ENCODE peak calls at places on chromosomes 16 and 17, in four cellular contexts. One of them, this sample, is unnamed.

GRCh38 chr17:8880466-8880865 is 13.0 kb upstream of the PIK3R6 start:
- DNase-seq in kidney epithelial cell: no peak
- DNase-seq in adrenal gland: no peak
- DNase-seq in stomach: no peak
- DNase-seq in this sample: no peak

GRCh38 chr16:74742051-74742481 is 32.6 kb downstream of the FA2H start:
- DNase-seq in adrenal gland: no peak
- DNase-seq in stomach: no peak
- DNase-seq in kidney epithelial cell: no peak
- DNase-seq in this sample: no peak

GRCh38 chr17:64073771-64074703 is 53.6 kb upstream of the ICAM2 start:
- DNase-seq in stomach: no peak
- DNase-seq in kidney epithelial cell: no peak
- DNase-seq in adrenal gland: no peak
- DNase-seq in this sample: no peak

GRCh38 chr17:30477758-30478115 is 529 bp downstream of the GOSR1 start:
- DNase-seq in kidney epithelial cell: no peak
- DNase-seq in stomach: no peak
- DNase-seq in adrenal gland: no peak
- DNase-seq in this sample: no peak

GRCh38 chr17:979539-980405 is at the start of gene NXN:
- DNase-seq in adrenal gland: peak; percentile 88
- DNase-seq in kidney epithelial cell: no peak
- DNase-seq in stomach: peak; percentile 91
- DNase-seq in this sample: peak; percentile 82

GRCh38 chr17:32731556-32732295 is 145.2 kb downstream of the MYO1D start:
- DNase-seq in adrenal gland: no peak
- DNase-seq in kidney epithelial cell: no peak
- DNase-seq in stomach: no peak
- DNase-seq in this sample: no peak

GRCh38 chr17:83083368-83084201 is 4.2 kb downstream of the METRNL start:
- DNase-seq in kidney epithelial cell: peak; percentile 73
- DNase-seq in adrenal gland: no peak
- DNase-seq in stomach: no peak
- DNase-seq in this sample: peak; percentile 53

GRCh38 chr17:55303701-55304145 is 39.0 kb downstream of the HLF start:
- DNase-seq in stomach: no peak
- DNase-seq in adrenal gland: no peak
- DNase-seq in kidney epithelial cell: no peak
- DNase-seq in this sample: no peak

GRCh38 chr16:3980311-3981111 is 100.0 kb upstream of the CREBBP start:
- DNase-seq in stomach: no peak
- DNase-seq in adrenal gland: no peak
- DNase-seq in kidney epithelial cell: no peak
- DNase-seq in this sample: no peak

GRCh38 chr16:81900014-81900413 is 111.3 kb downstream of the SDR42E1 start:
- DNase-seq in stomach: no peak
- DNase-seq in adrenal gland: no peak
- DNase-seq in kidney epithelial cell: no peak
- DNase-seq in this sample: no peak

GRCh38 chr16:11309895-11310633 is 28.9 kb upstream of the PRM1 start:
- DNase-seq in kidney epithelial cell: no peak
- DNase-seq in adrenal gland: no peak
- DNase-seq in stomach: no peak
- DNase-seq in this sample: no peak

GRCh38 chr17:29112780-29113295 is 67.4 kb downstream of the MYO18A start:
- DNase-seq in kidney epithelial cell: no peak
- DNase-seq in stomach: peak; percentile 28
- DNase-seq in adrenal gland: no peak
- DNase-seq in this sample: no peak

GRCh38 chr17:18257747-18258355 is 687 bp downstream of the FLII start:
- DNase-seq in adrenal gland: peak; percentile 90
- DNase-seq in stomach: peak; percentile 75
- DNase-seq in kidney epithelial cell: no peak
- DNase-seq in this sample: peak; percentile 66
- TF ChIP-seq CTCF in adrenal gland: no peak
- TF ChIP-seq CTCF in stomach: no peak
- TF ChIP-seq CTCF in kidney epithelial cell: peak; percentile 16
- TF ChIP-seq CTCF in this sample: no peak

GRCh38 chr16:73036074-73036826 is 11.7 kb downstream of the ZFHX3 start:
- DNase-seq in stomach: no peak
- DNase-seq in kidney epithelial cell: no peak
- DNase-seq in adrenal gland: no peak
- DNase-seq in this sample: peak; percentile 50
- TF ChIP-seq CTCF in stomach: no peak
- TF ChIP-seq CTCF in kidney epithelial cell: no peak
- TF ChIP-seq CTCF in adrenal gland: no peak
- TF ChIP-seq CTCF in this sample: no peak

DNA sequence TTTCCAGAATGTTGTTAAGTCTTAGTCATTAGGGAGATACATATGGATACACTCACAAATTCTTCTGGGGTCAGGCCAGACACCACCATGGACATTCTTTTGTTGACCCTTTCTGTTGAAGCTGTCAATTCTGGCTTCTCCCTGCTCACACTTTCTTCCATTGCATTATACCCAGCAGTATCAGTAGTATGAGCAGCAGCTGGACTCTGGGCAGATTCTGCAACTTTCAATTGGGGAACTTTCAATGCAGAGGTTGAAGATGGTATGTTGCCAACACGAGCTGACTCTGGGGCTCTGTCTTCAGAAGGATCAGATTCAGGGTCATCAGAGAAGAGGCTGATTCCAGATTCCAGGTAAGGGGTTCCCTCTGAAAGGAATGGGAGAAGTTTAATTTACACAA is 45.8 kb downstream of the RND2 start:
- DNase-seq in kidney epithelial cell: no peak
- DNase-seq in adrenal gland: no peak
- DNase-seq in stomach: no peak
- DNase-seq in this sample: no peak
- TF ChIP-seq CTCF in kidney epithelial cell: no peak
- TF ChIP-seq CTCF in adrenal gland: no peak
- TF ChIP-seq CTCF in stomach: no peak
- TF ChIP-seq CTCF in this sample: no peak

DNA sequence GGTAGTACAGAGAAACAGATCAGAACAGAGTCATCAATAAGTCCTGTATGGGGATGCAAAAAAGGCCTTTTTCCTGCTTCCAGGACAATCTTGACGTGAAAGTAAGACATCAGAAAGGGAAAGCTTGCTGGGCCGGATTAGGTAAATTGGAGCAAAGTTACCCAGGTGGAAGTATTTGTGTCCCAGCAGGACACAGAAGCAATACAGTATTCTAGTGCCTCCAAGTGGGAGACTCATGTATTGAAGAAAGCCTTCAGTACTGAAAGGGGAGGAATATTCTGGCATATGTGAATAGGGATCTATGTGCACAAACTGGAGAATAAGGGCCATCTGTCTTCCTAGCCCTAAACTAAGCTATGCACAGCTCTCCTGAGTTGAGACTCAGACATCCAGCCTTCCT is 327.2 kb upstream of the CDH8 start:
- DNase-seq in adrenal gland: no peak
- DNase-seq in stomach: no peak
- DNase-seq in kidney epithelial cell: no peak
- DNase-seq in this sample: no peak
- TF ChIP-seq CTCF in adrenal gland: no peak
- TF ChIP-seq CTCF in stomach: no peak
- TF ChIP-seq CTCF in kidney epithelial cell: no peak
- TF ChIP-seq CTCF in this sample: no peak

GRCh38 chr17:49603720-49604119 is 28.0 kb downstream of the NXPH3 start:
- DNase-seq in stomach: no peak
- DNase-seq in adrenal gland: no peak
- DNase-seq in kidney epithelial cell: no peak
- DNase-seq in this sample: no peak
- TF ChIP-seq CTCF in stomach: no peak
- TF ChIP-seq CTCF in adrenal gland: peak; percentile 37
- TF ChIP-seq CTCF in kidney epithelial cell: no peak
- TF ChIP-seq CTCF in this sample: no peak

GRCh38 chr17:7014261-7014994 is 2.0 kb downstream of the RNASEK start:
- DNase-seq in stomach: peak; percentile 99
- DNase-seq in kidney epithelial cell: peak; percentile 75
- DNase-seq in adrenal gland: peak; percentile 99
- DNase-seq in this sample: peak; percentile 93
- TF ChIP-seq CTCF in stomach: peak; percentile 55
- TF ChIP-seq CTCF in kidney epithelial cell: peak; percentile 34
- TF ChIP-seq CTCF in adrenal gland: peak; percentile 83
- TF ChIP-seq CTCF in this sample: peak; percentile 47

DNA sequence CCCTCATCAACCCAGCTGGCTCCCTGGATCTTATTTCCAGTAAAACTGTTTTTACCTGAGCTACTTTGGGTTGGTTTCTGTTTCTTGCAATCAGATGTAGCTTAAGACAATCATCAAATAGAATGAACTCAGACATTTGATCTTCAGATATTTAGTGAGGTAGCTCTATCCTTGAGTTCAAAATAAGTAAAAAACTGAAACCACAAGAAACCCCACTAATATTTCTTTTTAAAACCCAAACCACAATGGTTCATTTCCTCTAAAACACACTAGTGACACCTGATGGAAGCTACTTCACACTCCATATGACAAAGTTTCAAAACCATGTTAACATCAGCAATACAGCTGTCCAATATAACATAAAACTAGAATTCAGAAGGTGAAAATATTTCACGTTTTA is 37.8 kb downstream of the CACNG1 start:
- DNase-seq in adrenal gland: no peak
- DNase-seq in kidney epithelial cell: no peak
- DNase-seq in stomach: no peak
- DNase-seq in this sample: no peak
- TF ChIP-seq CTCF in adrenal gland: no peak
- TF ChIP-seq CTCF in kidney epithelial cell: no peak
- TF ChIP-seq CTCF in stomach: no peak
- TF ChIP-seq CTCF in this sample: no peak

GRCh38 chr16:56311208-56312027 is 113.9 kb downstream of the AMFR start:
- DNase-seq in kidney epithelial cell: no peak
- DNase-seq in stomach: no peak
- DNase-seq in adrenal gland: no peak
- DNase-seq in this sample: no peak
- TF ChIP-seq CTCF in kidney epithelial cell: peak; percentile 14
- TF ChIP-seq CTCF in stomach: no peak
- TF ChIP-seq CTCF in adrenal gland: no peak
- TF ChIP-seq CTCF in this sample: no peak

DNA sequence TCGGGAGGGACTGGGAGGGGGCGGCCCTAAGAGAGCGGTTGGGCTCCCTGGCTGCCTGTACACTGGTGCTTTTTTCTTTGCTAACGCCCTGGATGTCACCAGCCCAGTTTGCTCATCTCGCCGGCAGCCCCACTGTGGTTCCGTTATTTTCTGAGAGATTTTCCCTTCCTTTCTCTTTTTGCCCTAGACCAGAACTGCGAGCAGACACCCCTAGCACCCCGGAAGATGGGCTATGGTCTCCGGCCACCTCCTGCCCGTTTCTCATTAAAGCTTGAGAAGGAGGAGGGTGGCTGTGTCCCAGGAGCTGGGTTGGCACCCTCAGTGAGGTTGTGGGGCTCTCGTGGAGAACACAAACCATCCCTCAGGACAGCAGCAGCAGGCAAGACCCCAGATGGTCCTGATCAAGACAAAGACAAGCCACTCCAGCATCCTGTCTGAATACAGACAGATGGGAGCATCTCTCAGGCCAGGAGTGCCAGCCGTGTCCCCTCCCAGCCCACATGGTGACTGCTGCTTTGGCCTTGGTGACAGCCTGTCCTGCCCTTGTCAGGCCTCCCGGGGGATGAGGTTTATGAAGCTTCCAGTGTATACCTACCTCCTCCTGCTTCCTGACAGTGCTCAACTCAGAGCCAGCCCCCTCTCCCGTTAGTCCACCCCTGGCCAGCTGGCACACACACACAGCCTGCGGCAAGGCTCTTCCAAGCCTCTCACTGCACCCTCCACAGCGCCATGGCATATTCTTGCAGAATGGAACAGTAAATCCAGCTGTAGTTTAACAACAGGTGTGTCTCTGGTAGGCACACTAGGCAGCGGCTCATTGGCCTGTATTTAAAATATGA is 77.2 kb downstream of the KCNJ12 start:
- DNase-seq in adrenal gland: no peak
- DNase-seq in stomach: no peak
- DNase-seq in kidney epithelial cell: no peak
- DNase-seq in this sample: no peak
- TF ChIP-seq CTCF in adrenal gland: no peak
- TF ChIP-seq CTCF in stomach: no peak
- TF ChIP-seq CTCF in kidney epithelial cell: no peak
- TF ChIP-seq CTCF in this sample: no peak

GRCh38 chr17:2419526-2419925 is 18.7 kb upstream of the MNT start:
- DNase-seq in kidney epithelial cell: no peak
- DNase-seq in adrenal gland: no peak
- DNase-seq in stomach: no peak
- DNase-seq in this sample: no peak

GRCh38 chr17:2420131-2420530 is 19.3 kb upstream of the MNT start:
- DNase-seq in stomach: no peak
- DNase-seq in adrenal gland: peak; percentile 45
- DNase-seq in kidney epithelial cell: no peak
- DNase-seq in this sample: no peak

GRCh38 chr17:2418572-2418971 is 17.7 kb upstream of the MNT start:
- DNase-seq in adrenal gland: peak; percentile 81
- DNase-seq in stomach: no peak
- DNase-seq in kidney epithelial cell: no peak
- DNase-seq in this sample: no peak

GRCh38 chr17:2423271-2423670 is 22.4 kb upstream of the MNT start:
- DNase-seq in kidney epithelial cell: no peak
- DNase-seq in adrenal gland: no peak
- DNase-seq in stomach: no peak
- DNase-seq in this sample: no peak

GRCh38 chr17:2421315-2422147 is 20.7 kb upstream of the MNT start:
- DNase-seq in kidney epithelial cell: no peak
- DNase-seq in adrenal gland: peak; percentile 72
- DNase-seq in stomach: no peak
- DNase-seq in this sample: no peak
- TF ChIP-seq CTCF in kidney epithelial cell: peak; percentile 19
- TF ChIP-seq CTCF in adrenal gland: peak; percentile 63
- TF ChIP-seq CTCF in stomach: no peak
- TF ChIP-seq CTCF in this sample: no peak

This sample was measured in Calu3.